ENCODE peak calls at places on chromosome 15, in four cellular contexts. F is K562, X is IMR-90, L is endothelial cell of umbilical vein. G is an unnamed sample.

GRCh38 chr15:101439285-101439919 is 50.1 kb downstream of the PCSK6 start:
- DNase-seq in F (no peak), X (no peak), L (no peak), G (no peak)

GRCh38 chr15:93420050-93420452 is 331.0 kb upstream of the RGMA start:
- DNase-seq in F (no peak), X (no peak), L (no peak), G (peak; percentile 13)

GRCh38 chr15:40338921-40339620 is 1.7 kb downstream of the CCDC9B start:
- DNase-seq in F (no peak), X (peak; percentile 93), L (peak; percentile 19), G (peak; percentile 89)

GRCh38 chr15:60798821-60799220 is 319.9 kb upstream of the ICE2 start:
- DNase-seq in F (no peak), X (peak; percentile 79), L (no peak), G (no peak)

GRCh38 chr15:75203908-75204263 is 2.2 kb downstream of the C15orf39 start:
- DNase-seq in F (no peak), X (no peak), L (no peak), G (no peak)

GRCh38 chr15:84797212-84797611 is 19.9 kb upstream of the ALPK3 start:
- DNase-seq in F (no peak), X (peak; percentile 87), L (no peak), G (no peak)

GRCh38 chr15:83092309-83092976 is 15.0 kb upstream of the TM6SF1 start:
- DNase-seq in F (peak; percentile 87), X (peak; percentile 77), L (peak; percentile 95), G (no peak)

GRCh38 chr15:66919421-66919820 is 146.0 kb upstream of the SMAD3 start:
- DNase-seq in F (no peak), X (no peak), L (no peak), G (no peak)

GRCh38 chr15:64906402-64906801 is 5.3 kb upstream of the ANKDD1A start:
- DNase-seq in F (no peak), X (no peak), L (no peak), G (no peak)

GRCh38 chr15:82680200-82681102 is 29.2 kb downstream of the AP3B2 start:
- DNase-seq in F (peak; percentile 95), X (no peak), L (no peak), G (peak; percentile 2)

GRCh38 chr15:65337436-65338070 is 33.1 kb downstream of the RNU5B-1 start:
- DNase-seq in F (no peak), X (no peak), L (no peak), G (no peak)

GRCh38 chr15:62444104-62445027 is 279.3 kb upstream of the C2CD4B start:
- DNase-seq in F (no peak), X (peak; percentile 98), L (no peak), G (peak; percentile 61)

GRCh38 chr15:40933520-40933904 is 4.4 kb downstream of the DLL4 start:
- DNase-seq in F (no peak), X (no peak), L (no peak), G (no peak)

GRCh38 chr15:40714144-40714543 is 19.2 kb downstream of the RAD51 start:
- DNase-seq in F (no peak), X (no peak), L (no peak), G (no peak)

GRCh38 chr15:77187751-77188464 is 117.0 kb upstream of the TSPAN3 start:
- DNase-seq in F (no peak), X (peak; percentile 47), L (peak; percentile 98), G (no peak)

GRCh38 chr15:83794209-83794608 is 140.3 kb downstream of the ADAMTSL3 start:
- DNase-seq in F (no peak), X (no peak), L (no peak), G (no peak)

GRCh38 chr15:47384776-47385175 is 332.5 kb upstream of the SEMA6D start:
- DNase-seq in F (no peak), X (peak; percentile 23), L (no peak), G (no peak)

GRCh38 chr15:71792521-71792920 is 17.8 kb upstream of the NR2E3 start:
- DNase-seq in F (no peak), X (peak; percentile 77), L (peak; percentile 64), G (peak; percentile 17)

GRCh38 chr15:64599716-64600115 is 139.3 kb downstream of the ZNF609 start:
- DNase-seq in F (no peak), X (peak; percentile 58), L (peak; percentile 20), G (no peak)

GRCh38 chr15:78050851-78051250 is 26.7 kb downstream of the TBC1D2B start:
- DNase-seq in F (no peak), X (no peak), L (peak; percentile 41), G (no peak)

GRCh38 chr15:98069256-98069655 is 108.8 kb downstream of the ARRDC4 start:
- DNase-seq in F (no peak), X (no peak), L (no peak), G (no peak)

GRCh38 chr15:83570756-83571155 is 83.2 kb upstream of the ADAMTSL3 start:
- DNase-seq in F (no peak), X (no peak), L (no peak), G (no peak)

GRCh38 chr15:23566070-23567050 is 886 bp downstream of the MKRN3 start:
- DNase-seq in F (peak; percentile 58), X (no peak), L (peak; percentile 13), G (no peak)
- H2AFZ ChIP-seq in F (peak overlapping the region; percentile 84), X (no peak overlapping the region), L (no peak overlapping the region), G (no peak overlapping the region)

DNA sequence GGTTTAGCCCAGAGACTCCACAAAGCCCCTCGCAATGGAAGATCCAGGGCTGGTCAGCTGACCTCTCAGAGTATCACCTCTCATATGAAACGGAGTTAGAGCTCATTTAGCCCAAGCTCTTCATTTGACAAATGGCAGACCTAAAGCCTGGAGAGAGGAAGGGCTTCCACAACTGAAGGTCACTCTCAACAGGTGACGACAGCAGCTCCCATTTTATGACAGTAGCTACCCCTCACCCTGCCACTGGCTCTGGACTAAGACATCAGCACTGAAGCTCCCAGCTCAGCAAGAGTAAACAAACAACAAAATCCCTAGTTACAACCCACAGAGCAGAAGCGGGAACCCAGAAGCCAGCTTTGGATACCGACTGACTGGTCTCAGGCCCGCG is 33.7 kb downstream of the TLE3 start:
- DNase-seq in F (no peak), X (no peak), L (no peak), G (no peak)
- H3K9me1 ChIP-seq in F (no peaks in the 10 kb centered on the region), X (peaks cover 23% of the 10 kb centered on the region), L (no peaks in the 10 kb centered on the region), G (no peaks in the 10 kb centered on the region)

GRCh38 chr15:48556159-48556897 is 89.2 kb downstream of the FBN1 start:
- DNase-seq in F (no peak), X (peak; percentile 20), L (no peak), G (no peak)

GRCh38 chr15:48557335-48557734 is 88.2 kb downstream of the FBN1 start:
- DNase-seq in F (no peak), X (no peak), L (no peak), G (no peak)

GRCh38 chr15:48563944-48564343 is 81.6 kb downstream of the FBN1 start:
- DNase-seq in F (no peak), X (no peak), L (no peak), G (no peak)

GRCh38 chr15:48559270-48559669 is 86.2 kb downstream of the FBN1 start:
- DNase-seq in F (no peak), X (peak; percentile 87), L (peak; percentile 66), G (no peak)

GRCh38 chr15:48560321-48561051 is 85.0 kb downstream of the FBN1 start:
- DNase-seq in F (no peak), X (no peak), L (peak; percentile 77), G (no peak)
- H3K27ac ChIP-seq in F (no peak overlapping the region), X (no peak overlapping the region), L (no peak overlapping the region), G (no peak overlapping the region)

GRCh38 chr15:72797338-72797689 is 13.8 kb upstream of the ADPGK start:
- DNase-seq in F (no peak), X (no peak), L (no peak), G (no peak)

GRCh38 chr15:72797834-72798233 is 14.3 kb upstream of the ADPGK start:
- DNase-seq in F (no peak), X (no peak), L (no peak), G (no peak)

GRCh38 chr15:72801590-72802345 is 18.2 kb upstream of the ADPGK start:
- DNase-seq in F (no peak), X (no peak), L (no peak), G (no peak)

GRCh38 chr15:72803006-72803405 is 19.4 kb upstream of the ADPGK start:
- DNase-seq in F (no peak), X (no peak), L (no peak), G (no peak)

DNA sequence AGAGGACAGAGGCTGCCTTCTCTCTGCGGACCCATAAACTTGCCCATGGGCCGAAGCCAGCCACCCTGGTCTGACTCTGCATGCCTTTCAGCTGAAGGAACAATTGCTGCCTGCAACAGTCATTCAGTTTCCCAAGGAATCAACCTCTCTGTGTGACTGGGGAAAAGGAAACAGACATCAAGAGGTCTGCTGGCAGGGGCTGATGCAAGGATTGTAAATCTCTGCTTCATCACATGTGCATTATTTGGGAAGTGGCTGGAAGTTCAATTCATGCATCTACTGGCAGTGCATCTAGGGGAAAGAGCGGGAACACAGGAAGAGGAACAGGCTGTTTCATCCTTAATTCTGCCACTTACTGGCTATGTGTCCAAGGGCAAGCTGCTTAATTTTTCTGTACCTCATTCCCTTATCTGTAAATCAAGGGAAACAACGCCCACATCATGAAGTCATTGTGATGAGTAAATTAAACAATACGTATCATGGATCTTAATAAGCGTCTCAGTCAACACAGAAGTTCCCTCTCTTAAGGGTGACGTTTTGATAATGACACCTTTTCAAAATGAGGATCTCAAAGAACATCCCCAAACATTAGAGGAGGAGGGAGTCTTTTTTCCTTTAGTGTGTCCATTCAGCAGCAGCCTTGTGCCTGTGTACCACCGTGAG is 17.4 kb upstream of the ADPGK start:
- DNase-seq in F (no peak), X (peak; percentile 65), L (no peak), G (no peak)
- H2AFZ ChIP-seq in F (no peak overlapping the region), X (peak overlapping the region; percentile 35), L (no peak overlapping the region), G (no peak overlapping the region)